ENCODE peak calls at places on chromosomes 2 and 18, in eight cellular contexts. G is caudate nucleus, T is cardiac muscle cell, Q is HCT116, M is small intestine, Y is mammary epithelial cell, W is lung, L is body of pancreas. I is an unnamed sample.

GRCh38 chr2:221518201-221518936 is 53.7 kb downstream of the EPHA4 start:
- DNase-seq in G (no peak), T (no peak), Q (no peak), M (no peak), Y (no peak), W (peak), L (no peak), I (peak)

GRCh38 chr18:61703508-61703907 is 189.3 kb downstream of the RNF152 start:
- DNase-seq in G (no peak), T (no peak), Q (no peak), M (no peak), Y (no peak), W (no peak), L (no peak), I (no peak)

GRCh38 chr2:227366861-227367800 is 12.0 kb downstream of the TM4SF20 start:
- DNase-seq in G (no peak), T (no peak), Q (no peak), M (no peak), Y (peak), W (no peak), L (peak), I (no peak)

GRCh38 chr2:211391206-211391605 is 834.8 kb downstream of the CPS1 start:
- DNase-seq in G (no peak), T (peak), Q (no peak), M (no peak), Y (no peak), W (no peak), L (no peak), I (no peak)

GRCh38 chr2:198322275-198322674 is 517.9 kb downstream of the PLCL1 start:
- DNase-seq in G (no peak), T (peak), Q (no peak), M (no peak), Y (no peak), W (no peak), L (no peak), I (no peak)

GRCh38 chr2:240954436-240955305 is 43.7 kb upstream of the SNED1 start:
- DNase-seq in G (no peak), T (no peak), Q (no peak), M (no peak), Y (no peak), W (no peak), L (no peak), I (peak)

GRCh38 chr2:222760301-222760897 is 88.9 kb downstream of the MOGAT1 start:
- DNase-seq in G (no peak), T (no peak), Q (no peak), M (no peak), Y (no peak), W (no peak), L (no peak), I (no peak)

GRCh38 chr18:9734189-9734588 is 26.1 kb downstream of the RAB31 start:
- DNase-seq in G (no peak), T (no peak), Q (no peak), M (peak), Y (no peak), W (no peak), L (no peak), I (peak)

GRCh38 chr2:139217641-139218040 is 437.5 kb upstream of the NXPH2 start:
- DNase-seq in G (no peak), T (no peak), Q (no peak), M (no peak), Y (no peak), W (no peak), L (no peak), I (no peak)

GRCh38 chr2:175807031-175807873 is 194.8 kb downstream of the LNPK start:
- DNase-seq in G (no peak), T (peak), Q (no peak), M (no peak), Y (peak), W (no peak), L (no peak), I (no peak)

GRCh38 chr2:16900405-16901025 is 234.9 kb upstream of the CYRIA start:
- DNase-seq in G (no peak), T (peak), Q (peak), M (peak), Y (peak), W (no peak), L (peak), I (peak)

GRCh38 chr2:167607211-167607610 is 640.2 kb downstream of the STK39 start:
- DNase-seq in G (no peak), T (no peak), Q (no peak), M (no peak), Y (no peak), W (no peak), L (no peak), I (no peak)

GRCh38 chr2:235951980-235952379 is 216.2 kb downstream of the GBX2 start:
- DNase-seq in G (no peak), T (no peak), Q (no peak), M (no peak), Y (peak), W (no peak), L (no peak), I (no peak)

GRCh38 chr2:96330407-96330806 is 5.2 kb upstream of the NCAPH start:
- DNase-seq in G (no peak), T (no peak), Q (no peak), M (no peak), Y (peak), W (peak), L (no peak), I (no peak)

GRCh38 chr18:27428120-27428519 is 243.0 kb upstream of the CHST9 start:
- DNase-seq in G (no peak), T (no peak), Q (no peak), M (no peak), Y (peak), W (no peak), L (no peak), I (no peak)

GRCh38 chr2:161166538-161167409 is 6.5 kb downstream of the TANK start:
- DNase-seq in G (no peak), T (no peak), Q (peak), M (peak), Y (peak), W (no peak), L (no peak), I (no peak)

GRCh38 chr18:59623456-59624383 is 73.5 kb downstream of the CCBE1 start:
- DNase-seq in G (no peak), T (no peak), Q (no peak), M (no peak), Y (peak), W (no peak), L (no peak), I (no peak)

GRCh38 chr2:60707750-60708371 is 48.2 kb upstream of the PAPOLG start:
- DNase-seq in G (no peak), T (peak), Q (peak), M (peak), Y (peak), W (no peak), L (peak), I (no peak)

GRCh38 chr18:8029061-8029460 is 461.9 kb downstream of the PTPRM start:
- DNase-seq in G (no peak), T (no peak), Q (no peak), M (no peak), Y (no peak), W (peak), L (no peak), I (no peak)

GRCh38 chr2:148903946-148904345 is 28.9 kb downstream of the KIF5C start:
- DNase-seq in G (no peak), T (no peak), Q (no peak), M (no peak), Y (no peak), W (no peak), L (no peak), I (no peak)

GRCh38 chr2:9347411-9347853 is 75.9 kb downstream of the ITGB1BP1 start:
- DNase-seq in G (no peak), T (no peak), Q (no peak), M (no peak), Y (no peak), W (peak), L (peak), I (peak)

GRCh38 chr18:65227970-65228369 is 522.8 kb upstream of the CDH7 start:
- DNase-seq in G (no peak), T (no peak), Q (no peak), M (no peak), Y (no peak), W (no peak), L (no peak), I (no peak)

GRCh38 chr2:239329284-239329971 is 71.4 kb downstream of the HDAC4 start:
- DNase-seq in G (no peak), T (no peak), Q (no peak), M (no peak), Y (no peak), W (no peak), L (no peak), I (no peak)

GRCh38 chr2:95551055-95551568 is 40.7 kb upstream of the TRIM43 start:
- DNase-seq in G (no peak), T (no peak), Q (no peak), M (no peak), Y (no peak), W (no peak), L (no peak), I (no peak)

GRCh38 chr2:42786561-42787345 is 5.6 kb downstream of the HAAO start:
- DNase-seq in G (no peak), T (no peak), Q (no peak), M (no peak), Y (no peak), W (no peak), L (no peak), I (no peak)

GRCh38 chr2:239853121-239853520 is 172.0 kb downstream of the NDUFA10 start:
- DNase-seq in G (no peak), T (no peak), Q (no peak), M (no peak), Y (no peak), W (no peak), L (no peak), I (no peak)

GRCh38 chr18:66682855-66683322 is 79.0 kb upstream of the CDH19 start:
- DNase-seq in G (no peak), T (peak), Q (no peak), M (peak), Y (no peak), W (no peak), L (peak), I (no peak)

GRCh38 chr2:147463881-147464520 is 380.8 kb upstream of the ACVR2A start:
- DNase-seq in G (no peak), T (no peak), Q (no peak), M (peak), Y (no peak), W (no peak), L (peak), I (peak)

GRCh38 chr18:5167827-5168226 is 29.2 kb downstream of the AKAIN1 start:
- DNase-seq in G (no peak), T (no peak), Q (no peak), M (peak), Y (no peak), W (no peak), L (no peak), I (no peak)
- H3K27ac ChIP-seq in G (no peak), T (no peak), Q (no peak), M (no peak), Y (no peak), W (no peak), L (no peak), I (no peak)

DNA sequence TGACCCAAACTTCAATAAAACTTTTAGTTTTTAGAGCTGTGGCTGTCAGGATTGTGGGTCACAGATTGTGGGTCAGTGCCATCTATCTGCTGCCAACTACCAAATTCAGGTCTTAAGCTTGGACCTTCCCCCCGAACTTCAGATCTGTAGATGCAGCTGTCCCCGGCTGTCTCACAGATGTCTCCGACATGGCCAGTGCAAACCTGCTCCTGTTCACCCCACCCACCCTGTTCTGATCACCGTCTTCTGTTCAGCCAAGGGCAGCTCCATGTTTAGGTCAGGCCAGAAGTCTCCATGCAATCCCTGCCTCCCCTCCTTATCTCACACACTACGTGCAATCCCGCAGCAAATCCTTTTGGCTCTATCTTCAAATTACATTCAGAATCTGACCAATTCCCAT is 175.0 kb downstream of the PRKCE start:
- DNase-seq in G (no peak), T (no peak), Q (no peak), M (no peak), Y (no peak), W (no peak), L (no peak), I (no peak)
- H3K27ac ChIP-seq in G (no peak), T (no peak), Q (no peak), M (no peak), Y (no peak), W (peak), L (no peak), I (no peak)

GRCh38 chr2:159744363-159744762 is 32.1 kb downstream of the MARCHF7 start:
- DNase-seq in G (no peak), T (peak), Q (no peak), M (no peak), Y (no peak), W (no peak), L (no peak), I (no peak)
- H3K27ac ChIP-seq in G (no peak), T (peak), Q (no peak), M (no peak), Y (no peak), W (peak), L (no peak), I (no peak)

GRCh38 chr2:7027436-7027835 is 110.2 kb downstream of the RNF144A start:
- DNase-seq in G (no peak), T (no peak), Q (no peak), M (no peak), Y (no peak), W (no peak), L (no peak), I (no peak)
- H3K27ac ChIP-seq in G (no peak), T (no peak), Q (no peak), M (no peak), Y (no peak), W (peak), L (peak), I (no peak)

GRCh38 chr2:65161551-65162100 is 31.7 kb upstream of the RAB1A start:
- DNase-seq in G (no peak), T (no peak), Q (no peak), M (no peak), Y (no peak), W (no peak), L (no peak), I (peak)

GRCh38 chr2:65159921-65160320 is 30.0 kb upstream of the RAB1A start:
- DNase-seq in G (no peak), T (no peak), Q (no peak), M (no peak), Y (no peak), W (no peak), L (peak), I (no peak)

GRCh38 chr2:65164379-65165023 is 34.6 kb upstream of the RAB1A start:
- DNase-seq in G (no peak), T (peak), Q (no peak), M (no peak), Y (no peak), W (no peak), L (peak), I (no peak)

GRCh38 chr2:65165595-65165994 is 35.7 kb upstream of the RAB1A start:
- DNase-seq in G (no peak), T (no peak), Q (no peak), M (no peak), Y (no peak), W (no peak), L (no peak), I (no peak)
- H3K27ac ChIP-seq in G (peak), T (no peak), Q (no peak), M (no peak), Y (no peak), W (no peak), L (no peak), I (no peak)

GRCh38 chr2:207144191-207144795 is 21.5 kb downstream of the KLF7 start:
- DNase-seq in G (no peak), T (no peak), Q (no peak), M (no peak), Y (no peak), W (no peak), L (no peak), I (no peak)
- H3K27ac ChIP-seq in G (peak), T (peak), Q (no peak), M (peak), Y (no peak), W (peak), L (no peak), I (peak)

DNA sequence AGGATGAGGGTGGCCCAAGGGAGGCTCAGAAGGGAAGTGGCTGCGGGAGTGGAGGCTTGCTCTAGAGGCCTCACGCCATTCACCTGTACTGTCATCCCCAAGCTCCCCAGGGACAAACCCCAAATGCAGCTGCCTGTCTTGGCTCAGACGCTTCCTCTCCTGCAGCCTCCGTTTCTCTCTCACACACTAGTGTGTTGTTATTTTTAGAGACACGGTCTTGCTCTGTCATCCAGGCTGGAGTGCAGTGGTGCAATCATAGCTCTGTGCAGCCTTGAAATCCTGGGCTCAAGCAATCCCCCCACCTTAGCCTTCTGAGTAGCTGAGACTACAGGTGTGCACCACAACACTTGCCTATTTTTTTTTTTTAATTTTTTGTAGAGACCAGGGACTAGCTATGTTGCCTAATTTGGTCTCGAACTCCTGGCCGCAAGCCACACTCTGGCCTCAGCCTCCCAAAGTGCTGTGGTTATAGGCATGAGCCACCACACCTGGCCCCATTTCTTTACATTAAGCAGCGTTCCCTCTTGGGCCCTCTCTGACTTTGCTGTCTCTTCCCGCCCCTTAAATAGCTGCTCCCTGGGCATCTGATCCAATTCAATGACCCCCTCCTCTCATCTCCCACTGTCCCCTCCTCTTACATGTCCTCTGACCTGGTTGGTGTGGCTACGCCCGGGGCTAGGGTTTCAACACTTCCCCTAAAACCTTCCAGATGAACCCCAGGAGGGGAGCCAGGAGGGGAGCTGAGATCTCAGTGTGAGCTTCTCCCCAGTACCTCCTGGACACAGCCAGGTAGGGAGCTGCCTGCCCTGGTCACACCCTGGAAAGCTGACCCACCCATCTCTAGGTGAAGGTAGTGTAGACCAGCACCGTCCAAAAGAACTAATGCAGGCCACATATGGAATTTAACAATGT is 24.0 kb upstream of the LOXHD1 start:
- DNase-seq in G (no peak), T (no peak), Q (no peak), M (no peak), Y (no peak), W (no peak), L (no peak), I (no peak)
- H3K27ac ChIP-seq in G (no peak), T (no peak), Q (no peak), M (no peak), Y (no peak), W (no peak), L (no peak), I (no peak)

DNA sequence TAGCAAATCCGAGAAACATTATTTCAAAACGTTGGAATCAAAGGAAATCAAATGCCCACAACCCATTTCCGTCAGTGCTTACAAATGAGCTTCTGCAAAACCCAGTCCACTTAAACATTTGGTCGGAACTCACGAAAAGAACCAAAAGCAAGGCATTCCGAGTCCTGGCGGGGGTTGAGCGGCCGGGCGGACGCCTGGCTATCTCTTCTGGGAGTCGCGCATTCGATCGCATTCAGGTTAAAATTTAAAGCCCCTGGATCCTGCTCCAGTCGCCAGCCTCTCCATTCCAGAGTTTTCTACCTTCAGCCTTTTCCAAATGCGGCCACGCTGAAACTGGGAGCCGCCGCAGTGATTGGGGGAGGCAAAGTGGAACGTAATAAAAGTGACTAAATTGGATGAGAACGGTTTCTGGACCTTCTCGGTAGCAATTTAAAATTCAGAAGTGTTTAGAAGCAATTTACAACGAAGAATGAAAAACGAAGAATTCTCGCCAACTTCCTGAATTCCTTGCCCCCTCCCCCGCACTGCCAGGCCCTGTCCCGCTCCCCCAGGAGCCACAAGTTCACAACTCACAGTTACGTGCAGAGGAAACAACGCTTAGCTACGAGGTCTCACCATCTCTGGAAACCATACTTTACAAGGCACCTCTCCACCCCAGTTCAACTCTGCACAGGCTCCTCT is 1.8 kb upstream of the GATA6 start:
- DNase-seq in G (no peak), T (peak), Q (no peak), M (peak), Y (no peak), W (no peak), L (peak), I (peak)
- H3K27ac ChIP-seq in G (no peak), T (peak), Q (no peak), M (peak), Y (no peak), W (peak), L (peak), I (peak)

I was measured in colonic mucosa.